ENCODE peak calls at places on chromosomes 16 and 17, in six cellular contexts. One of them, this sample, is unnamed.

GRCh38 chr16:89094252-89094901 is 725 bp downstream of the ACSF3 start:
- DNase-seq in Panc1: no peak
- DNase-seq in A673: no peak
- DNase-seq in upper lobe of right lung: no peak
- DNase-seq in colonic mucosa: peak; percentile 46
- DNase-seq in heart left ventricle: no peak
- DNase-seq in this sample: no peak

GRCh38 chr17:10063730-10064221 is 134.6 kb downstream of the GAS7 start:
- DNase-seq in upper lobe of right lung: no peak
- DNase-seq in A673: no peak
- DNase-seq in heart left ventricle: peak; percentile 70
- DNase-seq in colonic mucosa: no peak
- DNase-seq in Panc1: no peak
- DNase-seq in this sample: no peak

GRCh38 chr17:47993964-47994363 is 23.1 kb downstream of the CDK5RAP3 start:
- DNase-seq in Panc1: no peak
- DNase-seq in A673: no peak
- DNase-seq in upper lobe of right lung: no peak
- DNase-seq in heart left ventricle: no peak
- DNase-seq in colonic mucosa: no peak
- DNase-seq in this sample: no peak

GRCh38 chr17:61072648-61073047 is 327.0 kb upstream of the TBX2 start:
- DNase-seq in Panc1: no peak
- DNase-seq in colonic mucosa: no peak
- DNase-seq in A673: no peak
- DNase-seq in heart left ventricle: no peak
- DNase-seq in upper lobe of right lung: no peak
- DNase-seq in this sample: no peak

GRCh38 chr16:21710938-21711337 is 47.2 kb downstream of the OTOA start:
- DNase-seq in colonic mucosa: no peak
- DNase-seq in Panc1: no peak
- DNase-seq in A673: no peak
- DNase-seq in upper lobe of right lung: no peak
- DNase-seq in heart left ventricle: no peak
- DNase-seq in this sample: no peak

GRCh38 chr17:20275653-20276052 is 191.7 kb downstream of the LGALS9B start:
- DNase-seq in heart left ventricle: no peak
- DNase-seq in A673: no peak
- DNase-seq in Panc1: no peak
- DNase-seq in upper lobe of right lung: no peak
- DNase-seq in colonic mucosa: no peak
- DNase-seq in this sample: no peak

GRCh38 chr17:40322417-40323315 is 13.7 kb downstream of the RARA start:
- DNase-seq in heart left ventricle: peak; percentile 83
- DNase-seq in upper lobe of right lung: peak; percentile 89
- DNase-seq in A673: peak; percentile 87
- DNase-seq in Panc1: no peak
- DNase-seq in colonic mucosa: peak; percentile 71
- DNase-seq in this sample: no peak

GRCh38 chr16:50386819-50387218 is 18.0 kb upstream of the BRD7 start:
- DNase-seq in A673: no peak
- DNase-seq in upper lobe of right lung: no peak
- DNase-seq in colonic mucosa: no peak
- DNase-seq in heart left ventricle: no peak
- DNase-seq in Panc1: no peak
- DNase-seq in this sample: no peak

GRCh38 chr17:4527552-4527951 is 27.6 kb downstream of the MYBBP1A start:
- DNase-seq in colonic mucosa: no peak
- DNase-seq in heart left ventricle: no peak
- DNase-seq in upper lobe of right lung: no peak
- DNase-seq in Panc1: no peak
- DNase-seq in A673: no peak
- DNase-seq in this sample: no peak

GRCh38 chr16:22194707-22195444 is 11.2 kb upstream of the EEF2K start:
- DNase-seq in Panc1: no peak
- DNase-seq in A673: no peak
- DNase-seq in colonic mucosa: no peak
- DNase-seq in upper lobe of right lung: no peak
- DNase-seq in heart left ventricle: no peak
- DNase-seq in this sample: no peak

GRCh38 chr17:64066709-64067108 is 46.3 kb upstream of the ICAM2 start:
- DNase-seq in heart left ventricle: no peak
- DNase-seq in upper lobe of right lung: no peak
- DNase-seq in colonic mucosa: no peak
- DNase-seq in Panc1: no peak
- DNase-seq in A673: no peak
- DNase-seq in this sample: no peak

GRCh38 chr17:74616696-74617095 is 6.8 kb downstream of the CD300E start:
- DNase-seq in colonic mucosa: no peak
- DNase-seq in heart left ventricle: no peak
- DNase-seq in upper lobe of right lung: no peak
- DNase-seq in A673: no peak
- DNase-seq in Panc1: no peak
- DNase-seq in this sample: no peak
- TF ChIP-seq CTCF in colonic mucosa: no peak
- TF ChIP-seq CTCF in heart left ventricle: no peak
- TF ChIP-seq CTCF in upper lobe of right lung: no peak
- TF ChIP-seq CTCF in A673: no peak
- TF ChIP-seq CTCF in Panc1: no peak
- TF ChIP-seq CTCF in this sample: no peak

DNA sequence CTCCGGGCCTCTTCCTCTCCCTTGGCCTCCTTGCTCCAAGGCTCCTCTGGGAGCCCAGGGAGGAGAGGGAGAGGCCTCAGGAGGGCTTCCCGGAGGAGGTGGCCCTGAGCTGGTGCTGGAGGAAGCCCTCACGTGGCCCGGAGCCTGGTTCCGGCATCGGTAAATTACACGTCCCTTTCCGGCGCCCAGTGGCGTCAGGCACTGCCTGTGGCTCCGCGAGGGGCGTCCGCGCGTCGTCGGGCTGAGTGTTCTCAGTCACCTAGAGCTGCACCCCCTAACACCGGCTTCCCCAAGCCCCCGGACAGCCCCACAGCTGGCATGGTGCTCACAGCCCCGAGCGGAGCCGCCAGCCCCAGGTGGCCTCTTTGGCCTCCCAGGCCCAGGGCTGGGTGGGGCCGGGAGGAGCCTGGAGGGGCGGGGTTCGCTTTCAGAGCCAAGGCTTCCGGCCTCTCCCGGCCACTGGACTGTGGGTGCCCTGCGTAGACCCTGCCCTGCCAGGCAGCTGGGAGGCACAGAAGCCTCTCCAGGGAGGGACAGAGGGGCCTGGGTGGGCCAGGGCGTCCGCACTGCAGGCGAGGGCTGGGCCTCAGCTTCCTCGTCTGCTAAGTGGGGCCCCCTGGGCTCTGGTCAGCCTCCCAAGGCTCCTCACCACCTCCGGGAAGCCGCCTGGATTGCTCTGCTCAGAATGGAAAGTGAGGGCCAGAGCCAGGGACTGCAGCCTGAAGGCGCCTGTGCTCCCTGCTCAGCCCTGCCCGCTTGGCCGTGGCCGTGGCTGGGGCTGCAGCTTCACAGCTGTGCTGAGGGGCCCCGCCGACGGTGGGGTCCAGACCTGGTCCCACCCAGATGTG is 27.8 kb upstream of the SSTR5 start:
- DNase-seq in Panc1: no peak
- DNase-seq in heart left ventricle: no peak
- DNase-seq in colonic mucosa: no peak
- DNase-seq in A673: peak; percentile 49
- DNase-seq in upper lobe of right lung: no peak
- DNase-seq in this sample: no peak
- H3K27ac ChIP-seq in Panc1: peak overlapping the region; percentile 34
- H3K27ac ChIP-seq in heart left ventricle: no peak overlapping the region
- H3K27ac ChIP-seq in colonic mucosa: no peak overlapping the region
- H3K27ac ChIP-seq in A673: no peak overlapping the region
- H3K27ac ChIP-seq in upper lobe of right lung: no peak overlapping the region
- H3K27ac ChIP-seq in this sample: no peak overlapping the region

DNA sequence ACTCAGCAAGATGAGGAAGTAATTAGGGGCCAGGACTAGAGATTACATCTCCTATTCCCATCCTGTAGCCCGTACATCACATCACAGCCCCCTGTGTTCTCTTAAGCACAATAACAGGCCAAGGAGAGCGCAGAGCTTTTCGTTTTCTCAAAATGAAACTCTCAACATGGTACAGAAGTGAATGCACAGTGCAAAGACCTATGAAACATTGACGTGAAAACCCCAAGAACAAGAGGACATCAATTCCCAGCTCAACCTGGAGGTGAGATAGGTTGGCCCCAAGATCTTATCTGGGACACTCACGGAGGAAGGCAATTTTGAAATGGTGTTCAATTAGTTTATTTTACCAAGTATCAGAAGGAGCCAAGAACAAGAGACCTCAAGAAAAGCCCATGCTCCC is 9.0 kb downstream of the PIK3R5 start:
- DNase-seq in A673: no peak
- DNase-seq in Panc1: no peak
- DNase-seq in upper lobe of right lung: no peak
- DNase-seq in colonic mucosa: no peak
- DNase-seq in heart left ventricle: no peak
- DNase-seq in this sample: no peak
- H3K4me3 ChIP-seq in A673: no peak overlapping the region
- H3K4me3 ChIP-seq in Panc1: no peak overlapping the region
- H3K4me3 ChIP-seq in upper lobe of right lung: no peak overlapping the region
- H3K4me3 ChIP-seq in colonic mucosa: no peak overlapping the region
- H3K4me3 ChIP-seq in heart left ventricle: no peak overlapping the region
- H3K4me3 ChIP-seq in this sample: no peak overlapping the region

GRCh38 chr16:77434022-77434364 is 841 bp downstream of the ADAMTS18 start:
- DNase-seq in Panc1: no peak
- DNase-seq in A673: no peak
- DNase-seq in heart left ventricle: no peak
- DNase-seq in upper lobe of right lung: no peak
- DNase-seq in colonic mucosa: no peak
- DNase-seq in this sample: no peak

GRCh38 chr16:77432264-77432663 is 2.6 kb downstream of the ADAMTS18 start:
- DNase-seq in A673: no peak
- DNase-seq in upper lobe of right lung: no peak
- DNase-seq in colonic mucosa: no peak
- DNase-seq in Panc1: no peak
- DNase-seq in heart left ventricle: no peak
- DNase-seq in this sample: no peak

GRCh38 chr16:77435240-77435819 is 496 bp upstream of the ADAMTS18 start:
- DNase-seq in heart left ventricle: no peak
- DNase-seq in colonic mucosa: no peak
- DNase-seq in upper lobe of right lung: no peak
- DNase-seq in Panc1: no peak
- DNase-seq in A673: no peak
- DNase-seq in this sample: no peak

GRCh38 chr16:77433146-77433545 is 1.7 kb downstream of the ADAMTS18 start:
- DNase-seq in A673: no peak
- DNase-seq in heart left ventricle: no peak
- DNase-seq in upper lobe of right lung: no peak
- DNase-seq in Panc1: no peak
- DNase-seq in colonic mucosa: no peak
- DNase-seq in this sample: no peak

GRCh38 chr16:77434365-77435239 is at the start of gene ADAMTS18:
- DNase-seq in upper lobe of right lung: no peak
- DNase-seq in heart left ventricle: no peak
- DNase-seq in A673: no peak
- DNase-seq in Panc1: no peak
- DNase-seq in colonic mucosa: no peak
- DNase-seq in this sample: no peak
- TF ChIP-seq CTCF in upper lobe of right lung: no peak
- TF ChIP-seq CTCF in heart left ventricle: no peak
- TF ChIP-seq CTCF in A673: no peak
- TF ChIP-seq CTCF in Panc1: no peak
- TF ChIP-seq CTCF in colonic mucosa: no peak
- TF ChIP-seq CTCF in this sample: no peak

This sample was measured in AG04450.